ENCODE peak calls at places on chromosomes 13 and 19, in four cellular contexts. One of them, this sample, is unnamed.

GRCh38 chr19:13055213-13056051 is 47.2 kb downstream of the LYL1 start:
- DNase-seq in transverse colon: peak; percentile 54
- DNase-seq in OCI-LY7: no peak
- DNase-seq in naive thymus-derived CD4-positive, alpha-beta T cell: no peak
- DNase-seq in this sample: no peak

GRCh38 chr13:112722433-112723250 is 32.8 kb downstream of the ATP11A start:
- DNase-seq in transverse colon: no peak
- DNase-seq in OCI-LY7: no peak
- DNase-seq in naive thymus-derived CD4-positive, alpha-beta T cell: no peak
- DNase-seq in this sample: no peak

GRCh38 chr13:100214886-100215285 is 126.0 kb downstream of the PCCA start:
- DNase-seq in transverse colon: no peak
- DNase-seq in OCI-LY7: no peak
- DNase-seq in naive thymus-derived CD4-positive, alpha-beta T cell: no peak
- DNase-seq in this sample: no peak

GRCh38 chr19:58059003-58059671 is at the start of gene ZNF135:
- DNase-seq in transverse colon: peak; percentile 79
- DNase-seq in OCI-LY7: no peak
- DNase-seq in naive thymus-derived CD4-positive, alpha-beta T cell: no peak
- DNase-seq in this sample: no peak

GRCh38 chr19:54017266-54017665 is 25.8 kb downstream of the CACNG6 start:
- DNase-seq in transverse colon: no peak
- DNase-seq in OCI-LY7: no peak
- DNase-seq in naive thymus-derived CD4-positive, alpha-beta T cell: no peak
- DNase-seq in this sample: no peak

GRCh38 chr13:34547929-34548328 is 394.1 kb upstream of the NBEA start:
- DNase-seq in transverse colon: no peak
- DNase-seq in OCI-LY7: no peak
- DNase-seq in naive thymus-derived CD4-positive, alpha-beta T cell: no peak
- DNase-seq in this sample: no peak

GRCh38 chr19:12774588-12775555 is at the start of gene HOOK2:
- DNase-seq in transverse colon: peak; percentile 97
- DNase-seq in OCI-LY7: no peak
- DNase-seq in naive thymus-derived CD4-positive, alpha-beta T cell: no peak
- DNase-seq in this sample: peak; percentile 41

GRCh38 chr13:105921711-105922110 is 613.8 kb downstream of the EFNB2 start:
- DNase-seq in transverse colon: peak; percentile 48
- DNase-seq in OCI-LY7: no peak
- DNase-seq in naive thymus-derived CD4-positive, alpha-beta T cell: no peak
- DNase-seq in this sample: no peak

GRCh38 chr13:76223999-76224398 is 587.9 kb downstream of the LMO7 start:
- DNase-seq in transverse colon: no peak
- DNase-seq in OCI-LY7: no peak
- DNase-seq in naive thymus-derived CD4-positive, alpha-beta T cell: no peak
- DNase-seq in this sample: no peak

GRCh38 chr19:44685877-44686276 is 13.1 kb upstream of the CEACAM16 start:
- DNase-seq in transverse colon: no peak
- DNase-seq in OCI-LY7: no peak
- DNase-seq in naive thymus-derived CD4-positive, alpha-beta T cell: no peak
- DNase-seq in this sample: no peak

GRCh38 chr19:3176715-3177501 is 1.7 kb upstream of the S1PR4 start:
- DNase-seq in transverse colon: peak; percentile 71
- DNase-seq in OCI-LY7: no peak
- DNase-seq in naive thymus-derived CD4-positive, alpha-beta T cell: peak; percentile 65
- DNase-seq in this sample: peak; percentile 71

GRCh38 chr19:48815870-48816501 is 5.2 kb upstream of the BCAT2 start:
- DNase-seq in transverse colon: no peak
- DNase-seq in OCI-LY7: peak; percentile 55
- DNase-seq in naive thymus-derived CD4-positive, alpha-beta T cell: no peak
- DNase-seq in this sample: no peak

GRCh38 chr13:64413529-64413928 is 2816.6 kb downstream of the PCDH9 start:
- DNase-seq in transverse colon: no peak
- DNase-seq in OCI-LY7: no peak
- DNase-seq in naive thymus-derived CD4-positive, alpha-beta T cell: no peak
- DNase-seq in this sample: no peak

GRCh38 chr19:7792286-7792685 is 29.2 kb downstream of the CLEC4M start:
- DNase-seq in transverse colon: no peak
- DNase-seq in OCI-LY7: no peak
- DNase-seq in naive thymus-derived CD4-positive, alpha-beta T cell: no peak
- DNase-seq in this sample: no peak

GRCh38 chr13:62875118-62875640 is 1459.5 kb upstream of the PCDH20 start:
- DNase-seq in transverse colon: no peak
- DNase-seq in OCI-LY7: no peak
- DNase-seq in naive thymus-derived CD4-positive, alpha-beta T cell: no peak
- DNase-seq in this sample: no peak

GRCh38 chr19:33329060-33329459 is 26.7 kb upstream of the CEBPA start:
- DNase-seq in transverse colon: no peak
- DNase-seq in OCI-LY7: no peak
- DNase-seq in naive thymus-derived CD4-positive, alpha-beta T cell: no peak
- DNase-seq in this sample: no peak

GRCh38 chr19:4589579-4590410 is 30.3 kb upstream of the SEMA6B start:
- DNase-seq in transverse colon: no peak
- DNase-seq in OCI-LY7: peak; percentile 58
- DNase-seq in naive thymus-derived CD4-positive, alpha-beta T cell: no peak
- DNase-seq in this sample: no peak

GRCh38 chr19:46954502-46955004 is 65.1 kb upstream of the NPAS1 start:
- DNase-seq in transverse colon: no peak
- DNase-seq in OCI-LY7: no peak
- DNase-seq in naive thymus-derived CD4-positive, alpha-beta T cell: no peak
- DNase-seq in this sample: no peak

GRCh38 chr19:46952874-46953273 is 66.8 kb upstream of the NPAS1 start:
- DNase-seq in transverse colon: no peak
- DNase-seq in OCI-LY7: no peak
- DNase-seq in naive thymus-derived CD4-positive, alpha-beta T cell: no peak
- DNase-seq in this sample: no peak

GRCh38 chr19:46955813-46956371 is 63.7 kb upstream of the NPAS1 start:
- DNase-seq in transverse colon: no peak
- DNase-seq in OCI-LY7: no peak
- DNase-seq in naive thymus-derived CD4-positive, alpha-beta T cell: no peak
- DNase-seq in this sample: no peak

GRCh38 chr19:46953955-46954501 is 65.6 kb upstream of the NPAS1 start:
- DNase-seq in transverse colon: no peak
- DNase-seq in OCI-LY7: no peak
- DNase-seq in naive thymus-derived CD4-positive, alpha-beta T cell: no peak
- DNase-seq in this sample: no peak

DNA sequence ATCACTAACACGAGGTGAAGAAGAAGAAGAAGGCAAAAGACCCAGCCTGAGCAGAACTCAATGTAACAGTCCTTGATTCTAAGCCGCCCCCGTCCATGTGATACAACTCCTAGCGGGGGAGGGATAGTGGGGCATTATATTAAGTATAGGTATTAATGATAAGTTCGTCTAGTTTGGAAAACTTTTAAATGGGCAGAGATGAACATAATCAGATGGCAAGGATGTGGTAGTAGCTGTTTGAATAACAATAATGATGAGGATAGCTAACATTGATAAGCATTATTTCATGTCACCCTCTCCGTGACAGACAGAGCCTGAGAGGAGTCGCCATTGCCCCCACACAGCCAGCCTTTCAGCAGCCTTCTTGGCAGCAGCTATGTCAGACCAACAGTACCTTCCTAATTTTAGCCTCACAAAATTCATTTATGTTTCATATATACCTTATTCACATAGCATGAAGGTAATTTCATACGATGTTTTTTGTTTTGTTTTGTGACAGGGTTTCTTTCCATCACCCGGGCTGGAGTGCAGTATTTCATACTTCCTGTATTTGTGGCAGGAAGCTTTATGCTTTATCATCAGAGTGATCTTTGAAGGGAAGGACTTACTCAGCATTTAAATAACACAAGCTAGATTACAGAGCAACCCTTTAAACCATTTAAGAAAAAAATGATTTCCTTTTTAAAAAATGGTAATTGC is 64.4 kb upstream of the NPAS1 start:
- DNase-seq in transverse colon: no peak
- DNase-seq in OCI-LY7: peak; percentile 31
- DNase-seq in naive thymus-derived CD4-positive, alpha-beta T cell: no peak
- DNase-seq in this sample: peak; percentile 29
- H3K27ac ChIP-seq in transverse colon: peak overlapping the region; percentile 65
- H3K27ac ChIP-seq in OCI-LY7: no peak overlapping the region
- H3K27ac ChIP-seq in naive thymus-derived CD4-positive, alpha-beta T cell: peak overlapping the region; percentile 54
- H3K27ac ChIP-seq in this sample: peak overlapping the region; percentile 64

DNA sequence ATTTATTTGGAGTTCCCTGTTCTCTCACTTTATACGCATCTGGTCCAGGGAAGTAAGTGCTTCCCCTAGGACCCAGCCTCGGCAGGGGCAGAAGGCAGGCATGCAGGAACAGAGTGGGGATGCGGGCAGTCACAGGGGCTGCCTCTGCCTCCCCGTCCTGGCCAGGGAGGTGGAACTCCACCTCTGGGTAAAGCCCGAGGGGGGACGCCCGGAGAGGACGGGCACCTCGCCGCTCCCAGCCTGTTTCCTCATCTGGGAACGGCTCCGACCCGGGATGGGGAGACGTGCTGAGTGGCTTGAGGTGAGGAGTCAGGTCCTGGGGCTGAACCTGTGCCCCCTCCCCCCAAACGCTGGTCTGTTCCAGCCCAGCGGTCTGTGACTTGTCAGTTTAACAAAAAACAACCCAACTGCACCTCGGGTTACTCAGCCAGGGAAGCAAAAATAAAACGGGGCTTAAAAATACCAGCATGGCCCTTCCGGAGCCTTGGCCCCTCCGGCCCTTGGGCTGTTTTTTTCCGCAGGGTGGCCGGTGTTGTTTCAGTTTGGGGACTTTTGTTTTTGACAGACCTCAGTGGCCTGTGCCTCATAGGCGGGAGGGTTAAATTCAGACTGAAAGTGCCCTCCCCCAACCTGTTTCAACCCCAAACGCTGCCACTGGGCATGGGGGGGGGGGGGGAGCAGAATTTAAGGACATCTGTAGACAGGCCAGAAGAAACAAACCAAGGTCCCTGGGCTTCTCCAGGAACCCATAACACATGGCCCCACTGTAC is 4.1 kb downstream of the TCF3 start:
- DNase-seq in transverse colon: peak; percentile 61
- DNase-seq in OCI-LY7: peak; percentile 97
- DNase-seq in naive thymus-derived CD4-positive, alpha-beta T cell: no peak
- DNase-seq in this sample: no peak
- H3K4me1 ChIP-seq in transverse colon: peaks cover 8% of the 10 kb centered on the region
- H3K4me1 ChIP-seq in OCI-LY7: peaks cover 55% of the 10 kb centered on the region
- H3K4me1 ChIP-seq in naive thymus-derived CD4-positive, alpha-beta T cell: peaks cover 4% of the 10 kb centered on the region
- H3K4me1 ChIP-seq in this sample: peaks cover 15% of the 10 kb centered on the region

GRCh38 chr13:61414686-61415664 is 674 bp downstream of the PCDH20 start:
- DNase-seq in transverse colon: peak; percentile 71
- DNase-seq in OCI-LY7: no peak
- DNase-seq in naive thymus-derived CD4-positive, alpha-beta T cell: no peak
- DNase-seq in this sample: no peak
- H3K27ac ChIP-seq in transverse colon: peak overlapping the region; percentile 61
- H3K27ac ChIP-seq in OCI-LY7: no peak overlapping the region
- H3K27ac ChIP-seq in naive thymus-derived CD4-positive, alpha-beta T cell: no peak overlapping the region
- H3K27ac ChIP-seq in this sample: no peak overlapping the region

DNA sequence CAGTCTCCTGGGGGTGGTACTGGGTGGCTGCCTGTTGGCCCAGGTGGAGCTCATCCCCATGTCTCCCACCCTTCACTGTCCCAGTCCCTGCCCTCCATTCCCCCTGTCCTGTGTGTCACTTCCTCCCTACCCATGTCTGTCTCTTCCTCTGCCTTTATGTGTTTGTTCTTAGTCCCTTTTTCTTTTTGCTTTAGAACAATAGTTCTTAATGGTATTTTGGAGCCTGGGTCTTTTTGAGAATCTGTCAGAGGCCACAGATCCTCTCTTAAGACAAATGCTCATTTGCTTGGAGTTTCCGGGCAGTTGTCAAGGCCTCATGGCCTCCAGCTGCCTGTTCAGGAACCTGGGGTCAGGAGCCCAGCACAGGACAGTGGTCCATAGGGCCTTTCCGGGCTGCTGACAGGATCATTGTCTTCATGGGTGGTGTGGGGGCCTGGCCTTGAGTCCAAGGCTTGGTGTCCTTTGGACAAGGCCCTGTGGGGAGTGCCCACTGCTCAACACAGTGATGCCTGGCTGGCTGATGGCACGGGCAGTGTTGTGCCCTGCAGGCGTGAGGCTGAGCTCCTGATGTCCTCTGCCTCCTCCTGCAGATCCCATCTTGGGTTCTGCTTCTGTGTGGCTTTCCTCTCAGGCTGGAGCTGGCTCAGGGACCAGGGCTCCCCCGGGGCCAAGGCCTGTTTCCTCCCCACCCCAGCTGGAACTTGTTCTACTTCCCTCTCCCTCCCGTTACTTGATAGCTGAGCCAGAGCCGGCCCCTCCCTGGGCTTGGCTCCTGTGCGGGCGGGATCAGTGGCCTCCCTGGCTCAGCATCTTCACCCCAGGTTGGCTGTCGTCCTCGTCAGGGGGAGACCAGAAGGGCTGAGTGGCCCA is 3.5 kb downstream of the EGLN2 start:
- DNase-seq in transverse colon: peak; percentile 77
- DNase-seq in OCI-LY7: peak; percentile 35
- DNase-seq in naive thymus-derived CD4-positive, alpha-beta T cell: no peak
- DNase-seq in this sample: no peak
- H3K4me1 ChIP-seq in transverse colon: peaks cover 77% of the 10 kb centered on the region
- H3K4me1 ChIP-seq in OCI-LY7: peaks cover 82% of the 10 kb centered on the region
- H3K4me1 ChIP-seq in naive thymus-derived CD4-positive, alpha-beta T cell: peaks cover 80% of the 10 kb centered on the region
- H3K4me1 ChIP-seq in this sample: peaks cover 77% of the 10 kb centered on the region

GRCh38 chr19:40778865-40779284 is 828 bp downstream of the RAB4B start:
- DNase-seq in transverse colon: no peak
- DNase-seq in OCI-LY7: no peak
- DNase-seq in naive thymus-derived CD4-positive, alpha-beta T cell: no peak
- DNase-seq in this sample: no peak
- H3K27ac ChIP-seq in transverse colon: peak overlapping the region; percentile 98
- H3K27ac ChIP-seq in OCI-LY7: peak overlapping the region; percentile 95
- H3K27ac ChIP-seq in naive thymus-derived CD4-positive, alpha-beta T cell: peak overlapping the region; percentile 92
- H3K27ac ChIP-seq in this sample: peak overlapping the region; percentile 88

GRCh38 chr13:41054212-41054877 is 7.0 kb upstream of the WBP4 start:
- DNase-seq in transverse colon: peak; percentile 42
- DNase-seq in OCI-LY7: peak; percentile 84
- DNase-seq in naive thymus-derived CD4-positive, alpha-beta T cell: no peak
- DNase-seq in this sample: no peak
- H3K4me1 ChIP-seq in transverse colon: peaks cover 55% of the 10 kb centered on the region
- H3K4me1 ChIP-seq in OCI-LY7: peaks cover 94% of the 10 kb centered on the region
- H3K4me1 ChIP-seq in naive thymus-derived CD4-positive, alpha-beta T cell: no peaks in the 10 kb centered on the region
- H3K4me1 ChIP-seq in this sample: peaks cover 4% of the 10 kb centered on the region

This sample was measured in effector memory CD4-positive, alpha-beta T cell.